ENCODE peak calls at places on chromosomes 6 and 20, in five cellular contexts. F is fibroblast of lung, L is MM.1S, V is ovary, O is PC-9. G is an unnamed sample.

GRCh38 chr6:21199246-21199645 is 394.3 kb upstream of the SOX4 start:
- DNase-seq in F (no peak), L (no peak), V (no peak), O (no peak), G (no peak)

GRCh38 chr6:51842066-51842465 is 245.3 kb downstream of the PKHD1 start:
- DNase-seq in F (no peak), L (no peak), V (no peak), O (no peak), G (no peak)

GRCh38 chr6:13660893-13661292 is 45.8 kb downstream of the NOL7 start:
- DNase-seq in F (no peak), L (no peak), V (no peak), O (no peak), G (no peak)

GRCh38 chr6:17278289-17279061 is 2.7 kb upstream of the RBM24 start:
- DNase-seq in F (peak; percentile 47), L (no peak), V (no peak), O (peak; percentile 37), G (no peak)

GRCh38 chr6:34585512-34586045 is 29.4 kb upstream of the SPDEF start:
- DNase-seq in F (peak; percentile 53), L (no peak), V (no peak), O (no peak), G (no peak)

GRCh38 chr6:159217595-159218275 is 48.5 kb downstream of the FNDC1 start:
- DNase-seq in F (peak; percentile 31), L (no peak), V (no peak), O (peak; percentile 7), G (peak; percentile 9)

GRCh38 chr6:121413831-121414368 is 21.5 kb upstream of the GJA1 start:
- DNase-seq in F (peak; percentile 34), L (no peak), V (no peak), O (no peak), G (no peak)

GRCh38 chr6:168943231-168943905 is 310.3 kb downstream of the THBS2 start:
- DNase-seq in F (no peak), L (no peak), V (no peak), O (no peak), G (no peak)

GRCh38 chr20:32358632-32358882 is 426 bp downstream of the ASXL1 start:
- DNase-seq in F (no peak), L (no peak), V (no peak), O (no peak), G (no peak)

GRCh38 chr6:46217671-46218131 is 46.9 kb upstream of the ENPP5 start:
- DNase-seq in F (peak; percentile 64), L (no peak), V (no peak), O (no peak), G (no peak)

GRCh38 chr6:17429381-17430061 is 36.1 kb downstream of the CAP2 start:
- DNase-seq in F (peak; percentile 78), L (no peak), V (no peak), O (no peak), G (no peak)

GRCh38 chr6:143126574-143126941 is 65.9 kb downstream of the AIG1 start:
- DNase-seq in F (no peak), L (no peak), V (no peak), O (no peak), G (no peak)

GRCh38 chr20:25285091-25285647 is 37.3 kb downstream of the PYGB start:
- DNase-seq in F (no peak), L (no peak), V (peak; percentile 3), O (no peak), G (peak; percentile 38)

GRCh38 chr6:15513131-15513771 is 149.6 kb downstream of the DTNBP1 start:
- DNase-seq in F (no peak), L (no peak), V (no peak), O (no peak), G (no peak)

GRCh38 chr6:42644211-42644610 is 78.2 kb downstream of the PRPH2 start:
- DNase-seq in F (no peak), L (no peak), V (no peak), O (no peak), G (no peak)

GRCh38 chr20:50510706-50511401 is 671 bp downstream of the PTPN1 start:
- DNase-seq in F (no peak), L (peak; percentile 9), V (no peak), O (no peak), G (peak; percentile 31)

GRCh38 chr6:105431226-105431625 is 28.3 kb upstream of the PREP start:
- DNase-seq in F (peak; percentile 70), L (peak; percentile 63), V (no peak), O (peak; percentile 25), G (no peak)

GRCh38 chr20:34709044-34709835 is 5.1 kb downstream of the TP53INP2 start:
- DNase-seq in F (peak; percentile 86), L (peak; percentile 74), V (peak; percentile 90), O (peak; percentile 79), G (peak; percentile 95)

GRCh38 chr6:128600397-128600951 is 80.1 kb upstream of the PTPRK start:
- DNase-seq in F (peak; percentile 93), L (peak; percentile 50), V (no peak), O (peak; percentile 47), G (no peak)

GRCh38 chr20:57265649-57266250 is 691 bp downstream of the BMP7 start:
- DNase-seq in F (no peak), L (no peak), V (no peak), O (no peak), G (peak; percentile 69)

GRCh38 chr20:57263127-57263609 is 3.3 kb downstream of the BMP7 start:
- DNase-seq in F (no peak), L (no peak), V (no peak), O (no peak), G (no peak)

GRCh38 chr20:57264908-57265648 is 1.4 kb downstream of the BMP7 start:
- DNase-seq in F (no peak), L (no peak), V (no peak), O (no peak), G (peak; percentile 73)

GRCh38 chr20:57263767-57264150 is 2.7 kb downstream of the BMP7 start:
- DNase-seq in F (no peak), L (no peak), V (no peak), O (no peak), G (no peak)

DNA sequence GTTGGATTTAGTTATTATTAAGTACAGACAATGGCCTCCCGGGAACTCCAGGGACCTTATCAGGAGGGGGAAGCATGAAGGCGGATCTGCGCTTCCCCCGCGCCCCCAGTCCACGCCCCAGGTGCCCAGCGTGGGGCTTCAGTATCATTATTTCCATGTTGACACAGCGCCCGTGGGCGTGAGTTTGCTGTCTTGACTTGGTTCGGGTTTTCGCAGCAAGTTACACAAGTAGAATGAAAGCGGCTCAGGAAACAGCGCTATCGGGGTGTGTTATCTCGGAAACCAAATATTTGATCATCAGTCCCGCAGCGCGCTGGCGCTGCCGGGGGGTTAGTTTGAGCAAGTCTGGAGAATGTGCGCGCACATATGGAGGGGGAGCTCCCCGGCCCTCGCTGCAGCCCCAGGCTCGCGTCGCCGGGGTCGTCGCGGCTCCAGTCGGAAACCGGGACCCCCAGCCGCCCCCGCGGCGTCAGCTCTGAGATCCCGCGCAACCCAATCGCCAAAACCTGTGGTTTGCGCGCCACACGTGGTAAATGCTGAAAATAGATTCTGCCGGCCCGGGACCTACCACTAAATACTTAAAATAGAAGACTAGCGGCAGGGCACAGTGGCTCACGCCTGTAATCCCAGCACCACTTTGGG is 2.2 kb downstream of the BMP7 start:
- DNase-seq in F (no peak), L (no peak), V (no peak), O (no peak), G (peak; percentile 93)
- H3K9me3 ChIP-seq in F (no peaks in the 10 kb centered on the region), L (no peaks in the 10 kb centered on the region), V (no peaks in the 10 kb centered on the region), O (no peaks in the 10 kb centered on the region), G (no peaks in the 10 kb centered on the region)

GRCh38 chr20:54070187-54070987 is at the start of gene BCAS1:
- DNase-seq in F (no peak), L (no peak), V (no peak), O (peak; percentile 59), G (peak; percentile 70)

GRCh38 chr20:54067606-54068174 is 2.7 kb downstream of the BCAS1 start:
- DNase-seq in F (no peak), L (peak; percentile 89), V (no peak), O (peak; percentile 93), G (peak; percentile 97)

GRCh38 chr20:54069501-54069971 is 858 bp downstream of the BCAS1 start:
- DNase-seq in F (no peak), L (no peak), V (no peak), O (no peak), G (no peak)

GRCh38 chr20:54068495-54068894 is 1.9 kb downstream of the BCAS1 start:
- DNase-seq in F (no peak), L (no peak), V (no peak), O (no peak), G (no peak)

GRCh38 chr20:54068966-54069365 is 1.4 kb downstream of the BCAS1 start:
- DNase-seq in F (no peak), L (no peak), V (no peak), O (no peak), G (no peak)
- H3K4me1 ChIP-seq in F (no peaks in the 10 kb centered on the region), L (peaks cover 11% of the 10 kb centered on the region), V (no peaks in the 10 kb centered on the region), O (peaks cover 51% of the 10 kb centered on the region), G (peaks cover 51% of the 10 kb centered on the region)

GRCh38 chr6:167665698-167666380 is 160.9 kb upstream of the AFDN start:
- DNase-seq in F (no peak), L (no peak), V (no peak), O (no peak), G (no peak)
- H3K9me3 ChIP-seq in F (no peaks in the 10 kb centered on the region), L (no peaks in the 10 kb centered on the region), V (no peaks in the 10 kb centered on the region), O (no peaks in the 10 kb centered on the region), G (no peaks in the 10 kb centered on the region)

GRCh38 chr20:19940945-19941590 is 76.1 kb upstream of the NAA20 start:
- DNase-seq in F (no peak), L (no peak), V (no peak), O (no peak), G (no peak)
- H3K4me1 ChIP-seq in F (peaks cover 3% of the 10 kb centered on the region), L (peaks cover 10% of the 10 kb centered on the region), V (no peaks in the 10 kb centered on the region), O (peaks cover 8% of the 10 kb centered on the region), G (peaks cover 15% of the 10 kb centered on the region)

DNA sequence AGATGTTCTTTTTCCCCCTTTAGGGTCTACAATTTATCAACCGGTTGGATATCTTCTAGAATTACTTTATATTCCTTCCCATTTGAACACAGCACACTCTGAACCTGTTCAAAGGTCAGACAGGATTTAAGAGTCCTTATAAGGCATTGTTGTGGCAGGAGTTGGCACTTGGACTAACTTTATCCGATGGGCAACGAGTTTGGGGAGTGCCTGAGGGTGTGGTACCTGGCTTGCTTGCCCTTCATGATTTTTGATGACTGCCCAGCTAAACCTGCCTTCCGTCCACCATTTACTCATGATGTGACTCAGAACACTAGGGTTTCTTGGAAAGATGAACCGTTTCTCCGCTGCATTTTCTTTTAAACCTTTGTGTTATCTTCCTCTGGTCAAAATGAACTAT is 285.2 kb downstream of the FOXC1 start:
- DNase-seq in F (no peak), L (no peak), V (no peak), O (peak; percentile 64), G (no peak)
- H3K9me3 ChIP-seq in F (no peaks in the 10 kb centered on the region), L (no peaks in the 10 kb centered on the region), V (no peaks in the 10 kb centered on the region), O (no peaks in the 10 kb centered on the region), G (no peaks in the 10 kb centered on the region)

GRCh38 chr6:112439416-112439815 is 92.3 kb downstream of the RFPL4B start:
- DNase-seq in F (no peak), L (no peak), V (no peak), O (no peak), G (no peak)
- H3K4me1 ChIP-seq in F (no peaks in the 10 kb centered on the region), L (no peaks in the 10 kb centered on the region), V (peaks cover 15% of the 10 kb centered on the region), O (no peaks in the 10 kb centered on the region), G (peaks cover 26% of the 10 kb centered on the region)

GRCh38 chr20:37296371-37296770 is 6.9 kb downstream of the MANBAL start:
- DNase-seq in F (no peak), L (no peak), V (no peak), O (no peak), G (no peak)
- H3K9me3 ChIP-seq in F (no peaks in the 10 kb centered on the region), L (no peaks in the 10 kb centered on the region), V (peaks cover 4% of the 10 kb centered on the region), O (no peaks in the 10 kb centered on the region), G (no peaks in the 10 kb centered on the region)

G was measured in Caco-2.